ENCODE peak calls at places on chromosomes 11 and 22, in four cellular contexts. P, G, Q and L are unnamed samples.

GRCh38 chr11:19252394-19253148 is 11.8 kb upstream of the E2F8 start:
- DNase-seq in P (no peak), G (no peak), Q (no peak), L (no peak)

GRCh38 chr11:22920939-22921565 is 60.8 kb upstream of the CCDC179 start:
- DNase-seq in P (peak; percentile 39), G (peak; percentile 55), Q (no peak), L (no peak)

GRCh38 chr11:70671083-70671482 is 272.8 kb downstream of the CTTN start:
- DNase-seq in P (no peak), G (no peak), Q (no peak), L (no peak)

GRCh38 chr11:73945396-73945795 is 5.4 kb upstream of the DNAJB13 start:
- DNase-seq in P (no peak), G (no peak), Q (no peak), L (no peak)

GRCh38 chr11:20934521-20934920 is 265.1 kb downstream of the NELL1 start:
- DNase-seq in P (no peak), G (no peak), Q (no peak), L (no peak)

GRCh38 chr22:35020517-35020916 is 45.4 kb upstream of the ISX start:
- DNase-seq in P (no peak), G (no peak), Q (no peak), L (no peak)

GRCh38 chr11:122275513-122275912 is 159.5 kb upstream of the BLID start:
- DNase-seq in P (no peak), G (no peak), Q (no peak), L (no peak)

GRCh38 chr11:124070906-124071621 is 29.9 kb upstream of the OR10G7 start:
- DNase-seq in P (peak; percentile 68), G (peak; percentile 71), Q (peak; percentile 61), L (peak; percentile 46)

GRCh38 chr11:40162901-40163300 is 1296.6 kb downstream of the LRRC4C start:
- DNase-seq in P (no peak), G (no peak), Q (no peak), L (no peak)

GRCh38 chr11:86446163-86446923 is 71.7 kb downstream of the CCDC81 start:
- DNase-seq in P (no peak), G (no peak), Q (no peak), L (no peak)

GRCh38 chr11:130608267-130608666 is 159.8 kb downstream of the ADAMTS15 start:
- DNase-seq in P (no peak), G (no peak), Q (no peak), L (no peak)

GRCh38 chr11:117226388-117227385 is 5.2 kb downstream of the PCSK7 start:
- DNase-seq in P (peak; percentile 84), G (peak; percentile 71), Q (peak; percentile 53), L (no peak)

GRCh38 chr11:75305993-75306392 is 45.5 kb downstream of the ARRB1 start:
- DNase-seq in P (no peak), G (no peak), Q (no peak), L (no peak)

GRCh38 chr11:64459609-64460008 is 100.6 kb downstream of the RPS6KA4 start:
- DNase-seq in P (no peak), G (no peak), Q (no peak), L (no peak)

GRCh38 chr22:37282385-37282677 is at the start of gene CYTH4:
- DNase-seq in P (no peak), G (no peak), Q (peak; percentile 70), L (peak; percentile 80)

GRCh38 chr11:29448246-29448877 is 568.5 kb downstream of the KCNA4 start:
- DNase-seq in P (no peak), G (peak; percentile 22), Q (no peak), L (no peak)

GRCh38 chr22:43823353-43823908 is 11.3 kb upstream of the EFCAB6 start:
- DNase-seq in P (no peak), G (peak; percentile 68), Q (peak; percentile 82), L (no peak)

GRCh38 chr11:37182036-37182435 is 584.0 kb upstream of the RAG2 start:
- DNase-seq in P (no peak), G (no peak), Q (no peak), L (no peak)

GRCh38 chr22:22710719-22711531 is 66.5 kb downstream of the GGTLC2 start:
- DNase-seq in P (peak; percentile 75), G (peak; percentile 37), Q (peak; percentile 74), L (peak; percentile 56)

GRCh38 chr11:116895053-116895757 is 57.8 kb upstream of the APOA1 start:
- DNase-seq in P (peak; percentile 28), G (peak; percentile 11), Q (no peak), L (no peak)

GRCh38 chr22:39560127-39560526 is 10.4 kb upstream of the CACNA1I start:
- DNase-seq in P (no peak), G (no peak), Q (no peak), L (no peak)

GRCh38 chr11:113935858-113936257 is 31.3 kb downstream of the HTR3B start:
- DNase-seq in P (no peak), G (no peak), Q (no peak), L (no peak)

GRCh38 chr11:69644071-69644961 is 3.4 kb downstream of the CCND1 start:
- DNase-seq in P (peak; percentile 72), G (peak; percentile 79), Q (peak; percentile 87), L (no peak)

GRCh38 chr11:45102810-45103621 is 43.4 kb upstream of the PRDM11 start:
- DNase-seq in P (peak; percentile 87), G (peak; percentile 66), Q (peak; percentile 54), L (peak; percentile 51)

GRCh38 chr11:26204110-26204509 is 127.8 kb upstream of the ANO3 start:
- DNase-seq in P (no peak), G (no peak), Q (no peak), L (no peak)

GRCh38 chr22:26986884-26987283 is 329.5 kb downstream of the MIAT start:
- DNase-seq in P (no peak), G (no peak), Q (no peak), L (no peak)

GRCh38 chr11:64832467-64833197 is 11.8 kb downstream of the CDC42BPG start:
- DNase-seq in P (no peak), G (no peak), Q (no peak), L (no peak)

GRCh38 chr11:2944530-2944929 is 15.3 kb upstream of the PHLDA2 start:
- DNase-seq in P (no peak), G (no peak), Q (no peak), L (no peak)

GRCh38 chr11:132206993-132207392 is 836.6 kb downstream of the NTM start:
- DNase-seq in P (no peak), G (no peak), Q (no peak), L (no peak)

GRCh38 chr22:33139937-33140336 is 81.8 kb upstream of the SYN3 start:
- DNase-seq in P (no peak), G (no peak), Q (no peak), L (no peak)

GRCh38 chr11:62842171-62842717 is 2.9 kb upstream of the WDR74 start:
- DNase-seq in P (no peak), G (no peak), Q (peak; percentile 27), L (no peak)
- TF ChIP-seq CTCF in P (no peak), G (no peak), Q (no peak), L (no peak)

GRCh38 chr11:60130496-60130895 is 42.0 kb downstream of the MS4A2 start:
- DNase-seq in P (peak; percentile 14), G (peak; percentile 42), Q (no peak), L (no peak)

GRCh38 chr11:60128376-60128775 is 39.9 kb downstream of the MS4A2 start:
- DNase-seq in P (no peak), G (no peak), Q (no peak), L (no peak)

GRCh38 chr11:60131943-60132342 is 43.5 kb downstream of the MS4A2 start:
- DNase-seq in P (no peak), G (no peak), Q (no peak), L (no peak)

GRCh38 chr11:60127311-60127811 is 38.9 kb downstream of the MS4A2 start:
- DNase-seq in P (no peak), G (no peak), Q (no peak), L (no peak)

DNA sequence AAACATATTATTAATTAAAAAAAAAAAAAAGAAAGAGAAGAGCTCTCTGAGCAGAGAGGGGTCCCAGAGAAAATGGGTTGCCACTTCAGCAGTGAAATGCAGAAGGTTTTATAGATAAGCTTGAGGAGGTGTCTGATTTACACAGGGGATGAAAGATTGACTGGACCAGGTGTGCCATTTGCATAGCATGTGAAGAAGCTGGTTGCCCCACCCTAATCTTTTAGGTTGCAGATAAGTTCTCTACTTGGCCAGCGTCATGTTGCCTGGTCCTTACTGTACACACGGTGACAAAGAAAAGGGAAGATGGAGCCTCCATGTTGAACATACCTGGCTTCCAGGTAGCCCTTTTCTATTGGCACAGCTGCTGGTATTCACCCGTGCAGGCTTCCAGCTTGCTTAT is 41.4 kb downstream of the MS4A2 start:
- DNase-seq in P (no peak), G (no peak), Q (no peak), L (no peak)
- H3K9me3 ChIP-seq in P (no peaks in the 10 kb centered on the region), G (no peaks in the 10 kb centered on the region), Q (no peaks in the 10 kb centered on the region), L (no peaks in the 10 kb centered on the region)

DNA sequence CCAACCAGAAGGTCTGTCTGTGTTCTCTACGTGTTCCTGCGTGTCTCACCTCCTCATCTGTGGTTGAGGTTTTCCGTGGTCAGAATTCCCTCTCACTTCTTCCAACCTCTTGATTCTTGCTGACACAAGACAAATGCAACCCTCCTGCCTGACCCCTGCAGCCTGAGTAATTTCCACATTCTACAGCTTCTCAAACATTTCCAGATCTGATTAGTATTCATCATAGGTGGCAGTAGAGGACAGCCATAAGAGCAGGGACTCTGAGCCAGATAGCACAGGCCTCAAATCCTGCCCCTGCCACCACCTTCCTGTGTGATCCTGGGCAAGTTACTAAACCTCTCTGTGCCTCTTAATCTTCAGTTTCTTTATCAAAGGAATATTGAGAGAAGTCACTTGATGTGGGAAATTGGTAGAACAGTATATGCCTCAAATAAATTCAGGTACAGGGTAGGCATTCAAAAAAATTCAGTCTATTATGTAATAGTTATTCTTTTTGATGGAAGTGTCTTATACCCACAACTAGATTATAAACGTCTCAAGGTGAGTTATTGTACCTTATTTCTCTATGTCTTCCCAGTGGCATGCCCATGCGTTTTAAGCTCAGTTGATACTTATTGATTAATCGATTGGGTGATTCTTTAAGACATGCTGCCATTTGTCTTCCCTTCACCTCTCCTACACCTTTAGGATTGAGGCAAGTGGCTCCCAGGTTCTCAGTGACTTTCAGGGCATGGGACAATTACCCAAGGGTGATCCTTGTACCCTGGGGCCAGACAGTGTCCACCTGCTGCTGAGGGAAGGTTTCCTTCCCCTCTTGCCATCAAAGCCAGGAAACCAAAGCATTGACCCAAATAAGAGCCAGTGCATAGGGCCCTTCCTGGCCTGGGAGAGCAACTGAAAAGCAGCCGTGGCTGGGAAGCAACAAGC is 19.6 kb downstream of the POU2AF1 start:
- DNase-seq in P (no peak), G (no peak), Q (no peak), L (no peak)
- TF ChIP-seq CTCF in P (no peak), G (no peak), Q (no peak), L (no peak)

DNA sequence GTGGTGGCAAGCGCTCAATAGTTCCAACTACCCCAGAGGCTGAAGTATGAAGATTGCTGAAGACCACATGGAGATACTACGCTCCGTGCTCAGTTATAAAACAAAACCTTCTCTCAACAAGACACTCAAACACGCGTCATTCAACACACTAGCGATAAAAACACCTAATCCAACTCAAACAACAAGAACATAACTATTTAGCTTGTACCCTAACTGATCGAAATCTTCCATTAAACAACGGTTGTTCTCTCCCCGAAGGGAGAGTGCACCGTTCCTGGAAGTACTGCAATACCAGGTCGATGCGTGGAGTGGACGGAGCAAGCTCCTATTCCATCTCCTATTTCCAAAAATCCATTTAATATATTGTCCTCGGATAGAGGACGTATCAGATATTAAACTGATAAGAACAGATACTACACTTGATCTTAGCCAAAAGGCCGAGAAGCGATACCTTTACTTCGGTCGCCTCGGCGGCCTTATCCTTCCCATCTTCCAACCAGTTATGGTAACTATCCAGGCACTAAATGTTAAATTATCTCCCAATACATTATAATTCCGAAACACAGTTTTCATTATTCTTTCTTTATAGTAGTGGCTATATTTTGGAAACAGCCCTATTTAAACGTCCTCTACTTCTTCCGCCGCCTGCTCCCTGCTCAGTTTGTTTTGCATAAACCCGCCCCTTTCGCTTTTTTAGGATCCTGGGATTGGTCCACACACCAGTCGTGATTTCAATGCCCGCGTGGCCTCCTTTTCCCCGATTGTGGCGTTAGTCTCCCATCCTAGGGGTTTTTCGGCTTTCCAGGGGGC is 2.2 kb upstream of the WDR74 start:
- DNase-seq in P (peak; percentile 87), G (peak; percentile 99), Q (peak; percentile 83), L (peak; percentile 75)
- H3K9me3 ChIP-seq in P (no peaks in the 10 kb centered on the region), G (no peaks in the 10 kb centered on the region), Q (no peaks in the 10 kb centered on the region), L (no peaks in the 10 kb centered on the region)